ENCODE peak calls at places on chromosome 17, in nine cellular contexts. U is A549; Q is effector memory CD4-positive, alpha-beta T cell; K is WERI-Rb-1; D is HEK293T; P is activated naive CD4-positive, alpha-beta T cell treated with Interleukin-2 at 50 U/mL for 16 hours; O is astrocyte of the spinal cord; V is NCI-H1417; H is iPS-NIHi11. Y is an unnamed sample.

GRCh38 chr17:16037636-16038035 is 38.0 kb downstream of the TTC19 start:
- DNase-seq in K (no peak), H (no peak), Q (no peak), U (no peak), P (no peak), O (peak), D (no peak), V (no peak), Y (peak)

GRCh38 chr17:82767041-82767754 is 15.3 kb downstream of the TBCD start:
- DNase-seq in U (peak), O (peak), H (peak), D (peak), V (no peak), Q (no peak), P (peak), K (peak), Y (no peak)

GRCh38 chr17:39175695-39176093 is 9.7 kb upstream of the ARL5C start:
- DNase-seq in U (no peak), O (no peak), P (no peak), K (no peak), Q (no peak), V (no peak), D (no peak), H (no peak), Y (no peak)

GRCh38 chr17:74147436-74147835 is 56.0 kb upstream of the RPL38 start:
- DNase-seq in Q (no peak), D (no peak), V (no peak), U (no peak), H (peak), O (no peak), P (no peak), K (peak), Y (no peak)

GRCh38 chr17:79986441-79987186 is 49.1 kb downstream of the TBC1D16 start:
- DNase-seq in K (no peak), D (no peak), P (no peak), U (no peak), V (no peak), O (peak), Q (no peak), H (no peak), Y (no peak)

GRCh38 chr17:42111901-42112551 is 488 bp downstream of the DHX58 start:
- DNase-seq in P (no peak), O (no peak), K (no peak), U (no peak), V (peak), D (no peak), Q (no peak), H (no peak), Y (no peak)

GRCh38 chr17:68351395-68351794 is 60.1 kb downstream of the ARSG start:
- DNase-seq in P (no peak), D (no peak), O (no peak), U (peak), H (no peak), K (no peak), V (no peak), Q (no peak), Y (no peak)

GRCh38 chr17:7838291-7839075 is 4.5 kb downstream of the KDM6B start:
- DNase-seq in V (peak), P (no peak), O (peak), D (no peak), Q (no peak), U (peak), H (no peak), K (peak), Y (no peak)

GRCh38 chr17:45425125-45425983 is 7.3 kb downstream of the ARHGAP27 start:
- DNase-seq in V (peak), Q (no peak), P (no peak), H (peak), O (peak), D (peak), K (peak), U (peak), Y (peak)

Y was measured in astrocyte of the cerebellum.